ENCODE peak calls at places on chromosomes 1 and 21, in nine cellular contexts. Q, B, P, E, F, O, K, V and N are unnamed samples.

GRCh38 chr1:76568839-76569238 is 298.4 kb upstream of the ST6GALNAC5 start:
- DNase-seq in O (no peak), K (no peak), E (no peak), V (no peak), P (no peak), Q (no peak), F (no peak), B (no peak), N (no peak)

GRCh38 chr21:44329086-44329889 is 9.9 kb downstream of the CFAP410 start:
- DNase-seq in F (no peak), V (peak), B (no peak), O (no peak), E (no peak), Q (no peak), P (no peak), K (no peak), N (no peak)

GRCh38 chr21:44579056-44579832 is 1.2 kb downstream of the KRTAP10-5 start:
- DNase-seq in E (no peak), B (no peak), F (no peak), V (no peak), O (no peak), P (no peak), K (no peak), Q (no peak), N (no peak)

GRCh38 chr1:229068266-229069043 is 202.5 kb upstream of the RAB4A start:
- DNase-seq in P (no peak), K (no peak), F (no peak), O (no peak), E (no peak), V (no peak), Q (no peak), B (no peak), N (peak)

GRCh38 chr1:66563094-66563800 is 29.3 kb downstream of the SGIP1 start:
- DNase-seq in P (no peak), O (no peak), V (no peak), K (peak), B (peak), F (no peak), E (no peak), Q (no peak), N (no peak)

GRCh38 chr1:208809876-208810275 is 565.7 kb upstream of the PLXNA2 start:
- DNase-seq in B (no peak), V (no peak), Q (no peak), K (no peak), O (no peak), P (no peak), F (no peak), E (no peak), N (no peak)

GRCh38 chr1:166925791-166926483 is 49.4 kb downstream of the ILDR2 start:
- DNase-seq in E (no peak), B (peak), K (peak), V (no peak), F (no peak), P (no peak), O (no peak), Q (no peak), N (peak)

GRCh38 chr1:227685807-227686206 is 49.3 kb downstream of the JMJD4 start:
- DNase-seq in V (no peak), Q (no peak), F (no peak), P (no peak), E (no peak), B (no peak), K (no peak), O (no peak), N (no peak)

GRCh38 chr1:214958491-214958890 is 124.0 kb upstream of the KCNK2 start:
- DNase-seq in Q (no peak), K (no peak), B (no peak), O (no peak), F (no peak), V (no peak), E (no peak), P (no peak), N (no peak)

GRCh38 chr21:32184485-32184884 is 94.4 kb downstream of the MIS18A start:
- DNase-seq in E (no peak), O (no peak), K (no peak), B (peak), F (no peak), P (no peak), V (no peak), Q (no peak), N (no peak)

GRCh38 chr1:3491291-3492246 is 37.1 kb downstream of the ARHGEF16 start:
- DNase-seq in B (no peak), O (peak), E (peak), F (peak), K (no peak), V (peak), Q (peak), P (peak), N (peak)

GRCh38 chr1:25019351-25020172 is 89.5 kb upstream of the RUNX3 start:
- DNase-seq in V (no peak), B (no peak), F (peak), E (no peak), Q (no peak), O (no peak), K (no peak), P (no peak), N (no peak)

GRCh38 chr1:209607102-209607794 is 23.7 kb downstream of the CAMK1G start:
- DNase-seq in K (peak), E (no peak), P (peak), Q (peak), B (peak), F (no peak), V (no peak), O (no peak), N (no peak)

GRCh38 chr1:13585599-13585965 is 1.9 kb downstream of the PDPN start:
- DNase-seq in F (no peak), O (no peak), P (no peak), B (no peak), E (no peak), Q (no peak), K (no peak), V (no peak), N (no peak)

GRCh38 chr1:116711061-116711582 is 43.1 kb upstream of the CD2 start:
- DNase-seq in P (peak), O (peak), Q (no peak), K (no peak), E (no peak), B (peak), F (no peak), V (no peak), N (no peak)

GRCh38 chr21:42028754-42029385 is 18.7 kb upstream of the ZBTB21 start:
- DNase-seq in P (no peak), E (no peak), K (no peak), Q (peak), F (no peak), V (no peak), B (no peak), O (no peak), N (no peak)

GRCh38 chr1:85445906-85446305 is 19.1 kb downstream of the DDAH1 start:
- DNase-seq in K (no peak), O (no peak), V (no peak), P (no peak), B (no peak), F (no peak), E (no peak), Q (no peak), N (no peak)

GRCh38 chr1:109213824-109214693 is at the start of gene SARS1:
- DNase-seq in E (peak), P (peak), B (peak), O (peak), Q (peak), K (peak), F (peak), V (peak), N (peak)

GRCh38 chr1:190754769-190755168 is 277.1 kb upstream of the BRINP3 start:
- DNase-seq in F (no peak), E (no peak), K (no peak), Q (no peak), P (no peak), O (peak), V (peak), B (peak), N (no peak)

GRCh38 chr1:119893238-119893791 is 3.0 kb downstream of the ADAM30 start:
- DNase-seq in K (no peak), B (no peak), V (no peak), F (no peak), E (no peak), P (no peak), O (no peak), Q (no peak), N (no peak)

GRCh38 chr1:22738522-22738921 is 27.9 kb downstream of the EPHB2 start:
- DNase-seq in E (no peak), Q (no peak), B (no peak), V (no peak), F (no peak), K (no peak), P (no peak), O (no peak), N (no peak)

GRCh38 chr1:28296401-28297220 is 32.2 kb upstream of the MED18 start:
- DNase-seq in P (no peak), B (peak), V (peak), E (peak), O (no peak), F (no peak), K (no peak), Q (no peak), N (peak)

GRCh38 chr1:9449106-9449627 is 90.1 kb upstream of the SLC25A33 start:
- DNase-seq in F (no peak), K (no peak), E (no peak), B (no peak), V (no peak), P (no peak), O (no peak), Q (no peak), N (no peak)

GRCh38 chr1:178263341-178263740 is 169.4 kb downstream of the RASAL2 start:
- DNase-seq in V (no peak), O (no peak), F (no peak), K (no peak), E (no peak), B (no peak), P (no peak), Q (no peak), N (no peak)

GRCh38 chr1:224696891-224697765 is 81.0 kb downstream of the CNIH3 start:
- DNase-seq in Q (no peak), K (peak), F (no peak), E (no peak), O (peak), V (no peak), B (peak), P (no peak), N (no peak)

GRCh38 chr1:165254376-165254775 is 102.1 kb downstream of the LMX1A start:
- DNase-seq in K (no peak), O (no peak), Q (no peak), V (no peak), B (no peak), P (no peak), E (no peak), F (no peak), N (no peak)

GRCh38 chr1:209854196-209854595 is 26.4 kb downstream of the UTP25 start:
- DNase-seq in V (no peak), Q (no peak), K (no peak), O (no peak), E (no peak), P (no peak), F (no peak), B (no peak), N (no peak)

GRCh38 chr1:23575226-23575810 is 16.0 kb upstream of the ID3 start:
- DNase-seq in P (no peak), E (no peak), B (no peak), Q (no peak), V (no peak), F (no peak), O (no peak), K (no peak), N (no peak)

GRCh38 chr1:17663646-17664045 is 91.5 kb upstream of the ACTL8 start:
- DNase-seq in V (peak), P (no peak), Q (no peak), F (no peak), O (no peak), E (no peak), B (no peak), K (no peak), N (no peak)

GRCh38 chr1:94903318-94904009 is 23.4 kb downstream of the CNN3 start:
- DNase-seq in F (no peak), P (no peak), O (no peak), V (no peak), Q (no peak), E (no peak), B (no peak), K (no peak), N (no peak)

GRCh38 chr1:94092210-94092613 is 28.7 kb downstream of the ABCA4 start:
- DNase-seq in P (no peak), Q (no peak), V (no peak), E (no peak), K (no peak), B (no peak), F (no peak), O (no peak), N (no peak)

GRCh38 chr1:64269558-64269884 is 66.1 kb downstream of the UBE2U start:
- DNase-seq in Q (no peak), P (no peak), K (no peak), V (no peak), F (no peak), B (no peak), O (no peak), E (no peak), N (no peak)

GRCh38 chr1:40421694-40422384 is 28.4 kb upstream of the ZFP69B start:
- DNase-seq in P (no peak), V (no peak), Q (no peak), B (no peak), O (peak), E (peak), F (no peak), K (no peak), N (peak)

GRCh38 chr1:116076831-116077230 is 34.4 kb upstream of the MAB21L3 start:
- DNase-seq in E (no peak), Q (no peak), P (no peak), F (no peak), V (no peak), B (peak), K (no peak), O (no peak), N (no peak)

GRCh38 chr1:179976970-179977651 is 22.5 kb downstream of the CEP350 start:
- DNase-seq in B (no peak), E (no peak), O (no peak), P (no peak), Q (no peak), F (no peak), V (no peak), K (no peak), N (no peak)